ENCODE peak calls at places on chromosomes 12 and 14, in nine cellular contexts. One of them, this sample, is unnamed.

GRCh38 chr14:105485720-105486332 is 860 bp upstream of the CRIP1 start:
- DNase-seq in fibroblast of pulmonary artery: no peak
- DNase-seq in astrocyte of the cerebellum: no peak
- DNase-seq in endothelial cell of umbilical vein: peak; percentile 33
- DNase-seq in stomach: no peak
- DNase-seq in ovary: peak; percentile 35
- DNase-seq in trophoblast cell: peak; percentile 58
- DNase-seq in thoracic aorta: no peak
- DNase-seq in OCI-LY7: no peak
- DNase-seq in this sample: no peak

GRCh38 chr12:10392394-10392930 is 2.6 kb upstream of the KLRK1 start:
- DNase-seq in trophoblast cell: peak; percentile 18
- DNase-seq in fibroblast of pulmonary artery: peak; percentile 96
- DNase-seq in OCI-LY7: peak; percentile 86
- DNase-seq in ovary: no peak
- DNase-seq in stomach: peak; percentile 41
- DNase-seq in thoracic aorta: no peak
- DNase-seq in astrocyte of the cerebellum: peak; percentile 100
- DNase-seq in endothelial cell of umbilical vein: no peak
- DNase-seq in this sample: peak; percentile 92

GRCh38 chr12:124720687-124721500 is 142.8 kb downstream of the SCARB1 start:
- DNase-seq in endothelial cell of umbilical vein: peak; percentile 86
- DNase-seq in fibroblast of pulmonary artery: peak; percentile 85
- DNase-seq in ovary: no peak
- DNase-seq in thoracic aorta: no peak
- DNase-seq in OCI-LY7: no peak
- DNase-seq in stomach: peak; percentile 68
- DNase-seq in trophoblast cell: peak; percentile 26
- DNase-seq in astrocyte of the cerebellum: no peak
- DNase-seq in this sample: no peak

GRCh38 chr12:3885179-3886094 is 12.2 kb upstream of the PARP11 start:
- DNase-seq in astrocyte of the cerebellum: peak; percentile 18
- DNase-seq in stomach: no peak
- DNase-seq in OCI-LY7: peak; percentile 47
- DNase-seq in thoracic aorta: no peak
- DNase-seq in endothelial cell of umbilical vein: peak; percentile 57
- DNase-seq in ovary: peak; percentile 29
- DNase-seq in fibroblast of pulmonary artery: peak; percentile 72
- DNase-seq in trophoblast cell: peak; percentile 77
- DNase-seq in this sample: peak; percentile 53

GRCh38 chr12:2834581-2835491 is at the start of gene NRIP2:
- DNase-seq in thoracic aorta: no peak
- DNase-seq in trophoblast cell: no peak
- DNase-seq in endothelial cell of umbilical vein: peak; percentile 29
- DNase-seq in astrocyte of the cerebellum: no peak
- DNase-seq in OCI-LY7: no peak
- DNase-seq in stomach: no peak
- DNase-seq in fibroblast of pulmonary artery: peak; percentile 70
- DNase-seq in ovary: peak; percentile 86
- DNase-seq in this sample: no peak

GRCh38 chr12:53659011-53659551 is 16.8 kb downstream of the ATP5MC2 start:
- DNase-seq in endothelial cell of umbilical vein: peak; percentile 90
- DNase-seq in astrocyte of the cerebellum: peak; percentile 88
- DNase-seq in trophoblast cell: no peak
- DNase-seq in ovary: peak; percentile 40
- DNase-seq in OCI-LY7: no peak
- DNase-seq in fibroblast of pulmonary artery: peak; percentile 93
- DNase-seq in thoracic aorta: no peak
- DNase-seq in stomach: peak; percentile 76
- DNase-seq in this sample: no peak

GRCh38 chr14:103401223-103402214 is 16.3 kb downstream of the MARK3 start:
- DNase-seq in ovary: no peak
- DNase-seq in fibroblast of pulmonary artery: peak; percentile 77
- DNase-seq in trophoblast cell: no peak
- DNase-seq in stomach: no peak
- DNase-seq in OCI-LY7: no peak
- DNase-seq in astrocyte of the cerebellum: no peak
- DNase-seq in thoracic aorta: no peak
- DNase-seq in endothelial cell of umbilical vein: peak; percentile 79
- DNase-seq in this sample: peak; percentile 46

GRCh38 chr14:39488600-39488999 is 56.4 kb upstream of the FBXO33 start:
- DNase-seq in endothelial cell of umbilical vein: no peak
- DNase-seq in trophoblast cell: no peak
- DNase-seq in stomach: no peak
- DNase-seq in astrocyte of the cerebellum: no peak
- DNase-seq in thoracic aorta: no peak
- DNase-seq in ovary: no peak
- DNase-seq in fibroblast of pulmonary artery: peak; percentile 42
- DNase-seq in OCI-LY7: no peak
- DNase-seq in this sample: no peak

GRCh38 chr14:20683125-20683895 is 1.1 kb upstream of the RNASE4 start:
- DNase-seq in astrocyte of the cerebellum: peak; percentile 64
- DNase-seq in OCI-LY7: peak; percentile 82
- DNase-seq in fibroblast of pulmonary artery: peak; percentile 94
- DNase-seq in stomach: peak; percentile 69
- DNase-seq in endothelial cell of umbilical vein: peak; percentile 86
- DNase-seq in thoracic aorta: peak; percentile 45
- DNase-seq in ovary: peak; percentile 83
- DNase-seq in trophoblast cell: peak; percentile 89
- DNase-seq in this sample: peak; percentile 95

GRCh38 chr12:18955594-18955993 is 173.9 kb upstream of the PLEKHA5 start:
- DNase-seq in ovary: no peak
- DNase-seq in astrocyte of the cerebellum: no peak
- DNase-seq in trophoblast cell: no peak
- DNase-seq in fibroblast of pulmonary artery: peak; percentile 18
- DNase-seq in thoracic aorta: no peak
- DNase-seq in OCI-LY7: no peak
- DNase-seq in stomach: no peak
- DNase-seq in endothelial cell of umbilical vein: no peak
- DNase-seq in this sample: no peak

GRCh38 chr14:63248211-63248610 is 44.0 kb downstream of the RHOJ start:
- DNase-seq in ovary: no peak
- DNase-seq in fibroblast of pulmonary artery: peak; percentile 81
- DNase-seq in endothelial cell of umbilical vein: peak; percentile 84
- DNase-seq in thoracic aorta: no peak
- DNase-seq in stomach: no peak
- DNase-seq in trophoblast cell: peak; percentile 3
- DNase-seq in astrocyte of the cerebellum: peak; percentile 43
- DNase-seq in OCI-LY7: no peak
- DNase-seq in this sample: no peak

GRCh38 chr14:100610511-100611217 is 23.4 kb upstream of the BEGAIN start:
- DNase-seq in OCI-LY7: no peak
- DNase-seq in astrocyte of the cerebellum: no peak
- DNase-seq in endothelial cell of umbilical vein: no peak
- DNase-seq in stomach: no peak
- DNase-seq in fibroblast of pulmonary artery: no peak
- DNase-seq in thoracic aorta: no peak
- DNase-seq in trophoblast cell: peak; percentile 10
- DNase-seq in ovary: no peak
- DNase-seq in this sample: no peak

GRCh38 chr14:29800961-29801360 is 126.7 kb downstream of the PRKD1 start:
- DNase-seq in endothelial cell of umbilical vein: no peak
- DNase-seq in OCI-LY7: no peak
- DNase-seq in astrocyte of the cerebellum: no peak
- DNase-seq in ovary: no peak
- DNase-seq in trophoblast cell: no peak
- DNase-seq in stomach: no peak
- DNase-seq in fibroblast of pulmonary artery: peak; percentile 10
- DNase-seq in thoracic aorta: no peak
- DNase-seq in this sample: no peak

GRCh38 chr12:10771132-10771733 is 31.2 kb downstream of the TAS2R7 start:
- DNase-seq in thoracic aorta: no peak
- DNase-seq in ovary: no peak
- DNase-seq in endothelial cell of umbilical vein: peak; percentile 69
- DNase-seq in OCI-LY7: peak; percentile 27
- DNase-seq in trophoblast cell: peak; percentile 49
- DNase-seq in astrocyte of the cerebellum: peak; percentile 42
- DNase-seq in stomach: no peak
- DNase-seq in fibroblast of pulmonary artery: peak; percentile 74
- DNase-seq in this sample: peak; percentile 24

GRCh38 chr12:65631621-65632111 is 192.6 kb upstream of the HMGA2 start:
- DNase-seq in ovary: no peak
- DNase-seq in fibroblast of pulmonary artery: peak; percentile 98
- DNase-seq in OCI-LY7: no peak
- DNase-seq in stomach: no peak
- DNase-seq in trophoblast cell: peak; percentile 97
- DNase-seq in thoracic aorta: peak; percentile 6
- DNase-seq in astrocyte of the cerebellum: peak; percentile 98
- DNase-seq in endothelial cell of umbilical vein: peak; percentile 94
- DNase-seq in this sample: no peak

GRCh38 chr14:81137316-81137715 is 83.4 kb downstream of the GTF2A1 start:
- DNase-seq in astrocyte of the cerebellum: peak; percentile 6
- DNase-seq in trophoblast cell: peak; percentile 36
- DNase-seq in thoracic aorta: no peak
- DNase-seq in stomach: no peak
- DNase-seq in ovary: no peak
- DNase-seq in endothelial cell of umbilical vein: no peak
- DNase-seq in fibroblast of pulmonary artery: peak; percentile 40
- DNase-seq in OCI-LY7: no peak
- DNase-seq in this sample: no peak

GRCh38 chr14:105526781-105527380 is 498 bp downstream of the TMEM121 start:
- DNase-seq in OCI-LY7: no peak
- DNase-seq in endothelial cell of umbilical vein: no peak
- DNase-seq in stomach: no peak
- DNase-seq in astrocyte of the cerebellum: no peak
- DNase-seq in fibroblast of pulmonary artery: no peak
- DNase-seq in thoracic aorta: no peak
- DNase-seq in ovary: peak; percentile 57
- DNase-seq in trophoblast cell: no peak
- DNase-seq in this sample: no peak

GRCh38 chr12:46386360-46386867 is 13.8 kb upstream of the SLC38A2 start:
- DNase-seq in stomach: no peak
- DNase-seq in trophoblast cell: peak; percentile 89
- DNase-seq in endothelial cell of umbilical vein: peak; percentile 77
- DNase-seq in ovary: no peak
- DNase-seq in fibroblast of pulmonary artery: peak; percentile 97
- DNase-seq in thoracic aorta: no peak
- DNase-seq in OCI-LY7: no peak
- DNase-seq in astrocyte of the cerebellum: peak; percentile 93
- DNase-seq in this sample: no peak

GRCh38 chr12:22299294-22299912 is 35.1 kb downstream of the ST8SIA1 start:
- DNase-seq in stomach: no peak
- DNase-seq in trophoblast cell: no peak
- DNase-seq in OCI-LY7: peak; percentile 55
- DNase-seq in thoracic aorta: no peak
- DNase-seq in fibroblast of pulmonary artery: no peak
- DNase-seq in astrocyte of the cerebellum: no peak
- DNase-seq in ovary: no peak
- DNase-seq in endothelial cell of umbilical vein: no peak
- DNase-seq in this sample: no peak

GRCh38 chr12:110578522-110579238 is 4.4 kb downstream of the PPTC7 start:
- DNase-seq in trophoblast cell: no peak
- DNase-seq in OCI-LY7: no peak
- DNase-seq in astrocyte of the cerebellum: no peak
- DNase-seq in thoracic aorta: no peak
- DNase-seq in endothelial cell of umbilical vein: no peak
- DNase-seq in stomach: no peak
- DNase-seq in ovary: no peak
- DNase-seq in fibroblast of pulmonary artery: no peak
- DNase-seq in this sample: no peak
- H3K4me3 ChIP-seq in trophoblast cell: no peak overlapping the region
- H3K4me3 ChIP-seq in OCI-LY7: peak overlapping the region; percentile 86
- H3K4me3 ChIP-seq in astrocyte of the cerebellum: no peak overlapping the region
- H3K4me3 ChIP-seq in thoracic aorta: no peak overlapping the region
- H3K4me3 ChIP-seq in endothelial cell of umbilical vein: no peak overlapping the region
- H3K4me3 ChIP-seq in stomach: no peak overlapping the region
- H3K4me3 ChIP-seq in ovary: no peak overlapping the region
- H3K4me3 ChIP-seq in fibroblast of pulmonary artery: no peak overlapping the region
- H3K4me3 ChIP-seq in this sample: peak overlapping the region; percentile 76

DNA sequence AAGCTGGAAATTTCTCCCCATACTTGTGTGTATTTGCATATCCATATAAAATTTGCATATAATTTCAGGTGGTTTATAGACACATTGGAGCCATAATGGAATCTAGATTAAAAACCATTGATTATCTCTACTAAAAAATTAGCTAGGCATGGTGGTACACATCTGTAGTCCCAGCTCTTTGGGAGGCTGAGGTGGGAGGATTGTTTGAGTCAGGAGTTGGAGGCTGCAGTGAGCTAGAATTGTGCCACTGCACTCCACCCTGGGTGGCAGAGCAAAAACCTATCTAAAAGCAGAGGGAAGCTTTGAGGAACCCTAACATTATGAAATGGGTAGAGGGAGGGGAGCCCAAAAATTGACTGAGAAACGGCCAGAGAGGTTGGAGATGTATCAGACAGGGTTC is 2.6 kb upstream of the RDH11 start:
- DNase-seq in stomach: no peak
- DNase-seq in ovary: no peak
- DNase-seq in thoracic aorta: no peak
- DNase-seq in endothelial cell of umbilical vein: no peak
- DNase-seq in fibroblast of pulmonary artery: no peak
- DNase-seq in OCI-LY7: no peak
- DNase-seq in trophoblast cell: no peak
- DNase-seq in astrocyte of the cerebellum: no peak
- DNase-seq in this sample: no peak
- H3K4me3 ChIP-seq in stomach: no peak overlapping the region
- H3K4me3 ChIP-seq in ovary: no peak overlapping the region
- H3K4me3 ChIP-seq in thoracic aorta: no peak overlapping the region
- H3K4me3 ChIP-seq in endothelial cell of umbilical vein: no peak overlapping the region
- H3K4me3 ChIP-seq in fibroblast of pulmonary artery: no peak overlapping the region
- H3K4me3 ChIP-seq in OCI-LY7: no peak overlapping the region
- H3K4me3 ChIP-seq in trophoblast cell: no peak overlapping the region
- H3K4me3 ChIP-seq in astrocyte of the cerebellum: no peak overlapping the region
- H3K4me3 ChIP-seq in this sample: no peak overlapping the region

GRCh38 chr12:108664338-108665258 is 30.9 kb upstream of the SELPLG start:
- DNase-seq in trophoblast cell: peak; percentile 97
- DNase-seq in endothelial cell of umbilical vein: peak; percentile 99
- DNase-seq in ovary: peak; percentile 78
- DNase-seq in thoracic aorta: peak; percentile 71
- DNase-seq in OCI-LY7: peak; percentile 92
- DNase-seq in astrocyte of the cerebellum: peak; percentile 95
- DNase-seq in stomach: peak; percentile 84
- DNase-seq in fibroblast of pulmonary artery: peak; percentile 98
- DNase-seq in this sample: peak; percentile 95
- H3K4me3 ChIP-seq in trophoblast cell: no peak overlapping the region
- H3K4me3 ChIP-seq in endothelial cell of umbilical vein: no peak overlapping the region
- H3K4me3 ChIP-seq in ovary: no peak overlapping the region
- H3K4me3 ChIP-seq in thoracic aorta: peak overlapping the region; percentile 35
- H3K4me3 ChIP-seq in OCI-LY7: peak overlapping the region; percentile 46
- H3K4me3 ChIP-seq in astrocyte of the cerebellum: no peak overlapping the region
- H3K4me3 ChIP-seq in stomach: no peak overlapping the region
- H3K4me3 ChIP-seq in fibroblast of pulmonary artery: peak overlapping the region; percentile 2
- H3K4me3 ChIP-seq in this sample: peak overlapping the region; percentile 4

DNA sequence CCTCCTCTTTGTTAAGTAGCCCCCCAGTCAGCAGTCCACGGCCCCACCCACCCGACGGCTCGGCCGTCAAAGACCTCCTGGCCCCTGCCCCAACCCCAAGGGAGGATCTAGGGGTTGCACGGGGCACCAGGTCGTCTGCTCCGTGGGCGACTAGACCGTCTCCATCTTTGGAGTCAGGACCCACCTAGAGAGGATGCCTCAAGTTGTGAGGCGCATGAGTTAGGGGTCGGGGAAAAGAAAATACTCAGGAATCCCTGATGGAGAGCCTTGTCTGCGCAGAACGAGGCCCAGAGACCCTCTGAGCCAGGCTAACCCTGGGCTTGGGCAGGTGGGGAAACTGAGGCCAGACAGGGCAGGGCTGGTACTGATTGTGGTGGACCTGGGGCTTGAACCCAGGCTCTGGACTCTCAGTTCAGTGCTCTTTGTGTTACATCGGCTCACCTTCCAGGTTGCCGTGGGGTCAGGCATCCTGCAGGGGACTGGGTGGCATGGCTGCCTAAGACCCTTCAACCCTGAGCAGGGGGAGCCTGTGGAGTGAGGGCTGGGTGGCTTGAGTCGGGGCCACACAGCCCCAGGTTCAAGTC is 838 bp downstream of the OTUB2 start:
- DNase-seq in stomach: no peak
- DNase-seq in ovary: no peak
- DNase-seq in fibroblast of pulmonary artery: no peak
- DNase-seq in astrocyte of the cerebellum: no peak
- DNase-seq in trophoblast cell: no peak
- DNase-seq in OCI-LY7: no peak
- DNase-seq in endothelial cell of umbilical vein: no peak
- DNase-seq in thoracic aorta: no peak
- DNase-seq in this sample: no peak
- H3K4me3 ChIP-seq in stomach: peak overlapping the region; percentile 81
- H3K4me3 ChIP-seq in ovary: peak overlapping the region; percentile 86
- H3K4me3 ChIP-seq in fibroblast of pulmonary artery: peak overlapping the region; percentile 61
- H3K4me3 ChIP-seq in astrocyte of the cerebellum: peak overlapping the region; percentile 58
- H3K4me3 ChIP-seq in trophoblast cell: peak overlapping the region; percentile 83
- H3K4me3 ChIP-seq in OCI-LY7: peak overlapping the region; percentile 64
- H3K4me3 ChIP-seq in endothelial cell of umbilical vein: peak overlapping the region; percentile 29
- H3K4me3 ChIP-seq in thoracic aorta: peak overlapping the region; percentile 78
- H3K4me3 ChIP-seq in this sample: peak overlapping the region; percentile 58